ENCODE peak calls at places on chromosome 13, in four cellular contexts. N, V, E and F are unnamed samples.

GRCh38 chr13:97285221-97285955 is 63.3 kb downstream of the MBNL2 start:
- DNase-seq in N (no peak), V (no peak), E (no peak), F (no peak)

GRCh38 chr13:110015253-110015652 is 228.9 kb upstream of the IRS2 start:
- DNase-seq in N (peak; percentile 74), V (no peak), E (peak; percentile 46), F (peak; percentile 50)

GRCh38 chr13:73991884-73992283 is 142.3 kb downstream of the KLF12 start:
- DNase-seq in N (no peak), V (no peak), E (no peak), F (no peak)

GRCh38 chr13:40401911-40402776 is 264.3 kb downstream of the FOXO1 start:
- DNase-seq in N (peak; percentile 99), V (peak; percentile 96), E (peak; percentile 98), F (peak; percentile 98)

GRCh38 chr13:35797946-35798345 is 321.5 kb upstream of the MAB21L1 start:
- DNase-seq in N (no peak), V (no peak), E (no peak), F (no peak)

GRCh38 chr13:46010148-46010547 is 42.4 kb downstream of the ZC3H13 start:
- DNase-seq in N (peak; percentile 8), V (no peak), E (peak; percentile 4), F (no peak)

GRCh38 chr13:27022571-27023311 is 148.9 kb downstream of the USP12 start:
- DNase-seq in N (peak; percentile 52), V (peak; percentile 16), E (peak; percentile 50), F (peak; percentile 46)

GRCh38 chr13:51801631-51802099 is 2.3 kb downstream of the DHRS12 start:
- DNase-seq in N (no peak), V (no peak), E (no peak), F (no peak)

GRCh38 chr13:57604442-57604841 is 27.1 kb upstream of the PCDH17 start:
- DNase-seq in N (no peak), V (no peak), E (no peak), F (no peak)

GRCh38 chr13:77741587-77741972 is 44.1 kb downstream of the SLAIN1 start:
- DNase-seq in N (no peak), V (no peak), E (no peak), F (no peak)

GRCh38 chr13:80224468-80224867 is 116.5 kb downstream of the SPRY2 start:
- DNase-seq in N (peak; percentile 54), V (no peak), E (no peak), F (peak; percentile 75)

GRCh38 chr13:98974053-98974452 is 3.8 kb downstream of the DOCK9 start:
- DNase-seq in N (no peak), V (no peak), E (no peak), F (no peak)

GRCh38 chr13:22793598-22794134 is 387.1 kb upstream of the SGCG start:
- DNase-seq in N (peak; percentile 25), V (no peak), E (peak; percentile 33), F (peak; percentile 28)

GRCh38 chr13:44810067-44810840 is 179.0 kb downstream of the NUFIP1 start:
- DNase-seq in N (no peak), V (no peak), E (peak; percentile 35), F (no peak)

GRCh38 chr13:70817571-70817970 is 709.3 kb upstream of the KLHL1 start:
- DNase-seq in N (peak; percentile 48), V (no peak), E (peak; percentile 14), F (peak; percentile 7)

GRCh38 chr13:45362939-45363338 is 22.0 kb upstream of the TPT1 start:
- DNase-seq in N (no peak), V (no peak), E (no peak), F (peak; percentile 13)

GRCh38 chr13:79519252-79519651 is 38.3 kb downstream of the NDFIP2 start:
- DNase-seq in N (peak; percentile 52), V (peak; percentile 30), E (peak; percentile 24), F (no peak)

GRCh38 chr13:61095885-61096284 is 319.8 kb downstream of the PCDH20 start:
- DNase-seq in N (no peak), V (no peak), E (no peak), F (no peak)

GRCh38 chr13:74064805-74065204 is 69.4 kb downstream of the KLF12 start:
- DNase-seq in N (no peak), V (peak; percentile 20), E (no peak), F (no peak)

GRCh38 chr13:59991395-59991794 is 172.3 kb downstream of the DIAPH3 start:
- DNase-seq in N (no peak), V (no peak), E (no peak), F (no peak)

GRCh38 chr13:44271031-44271433 is 102.6 kb upstream of the SERP2 start:
- DNase-seq in N (peak; percentile 84), V (peak; percentile 22), E (peak; percentile 71), F (peak; percentile 88)

GRCh38 chr13:94987869-94988268 is 275.5 kb upstream of the SOX21 start:
- DNase-seq in N (no peak), V (peak; percentile 30), E (no peak), F (peak; percentile 34)

GRCh38 chr13:107835339-107836018 is 379.9 kb downstream of the LIG4 start:
- DNase-seq in N (peak; percentile 92), V (no peak), E (peak; percentile 85), F (peak; percentile 84)

GRCh38 chr13:49370390-49370789 is 73.5 kb downstream of the CAB39L start:
- DNase-seq in N (no peak), V (no peak), E (no peak), F (no peak)

GRCh38 chr13:69292789-69293425 is 814.7 kb upstream of the ATXN8OS start:
- DNase-seq in N (no peak), V (no peak), E (no peak), F (no peak)

GRCh38 chr13:30376426-30377311 is 45.6 kb upstream of the UBE2L5 start:
- DNase-seq in N (no peak), V (no peak), E (no peak), F (no peak)

GRCh38 chr13:92390217-92390616 is 836.4 kb upstream of the GPC6 start:
- DNase-seq in N (no peak), V (no peak), E (no peak), F (no peak)

GRCh38 chr13:38656699-38657098 is 30.2 kb upstream of the FREM2 start:
- DNase-seq in N (no peak), V (no peak), E (no peak), F (no peak)

GRCh38 chr13:107434347-107434746 is 781.0 kb downstream of the LIG4 start:
- DNase-seq in N (no peak), V (no peak), E (no peak), F (no peak)

GRCh38 chr13:46720189-46720588 is 76.8 kb downstream of the ESD start:
- DNase-seq in N (no peak), V (no peak), E (no peak), F (no peak)

GRCh38 chr13:80742027-80742426 is 401.1 kb upstream of the SPRY2 start:
- DNase-seq in N (peak; percentile 9), V (no peak), E (no peak), F (no peak)

GRCh38 chr13:106104281-106104901 is 431.1 kb downstream of the EFNB2 start:
- DNase-seq in N (peak; percentile 81), V (peak; percentile 89), E (peak; percentile 95), F (peak; percentile 97)

GRCh38 chr13:94481966-94482365 is 2.5 kb upstream of the DCT start:
- DNase-seq in N (peak; percentile 61), V (peak; percentile 49), E (peak; percentile 69), F (peak; percentile 34)

GRCh38 chr13:31043891-31044657 is 111.6 kb downstream of the TEX26 start:
- DNase-seq in N (peak; percentile 80), V (peak; percentile 66), E (peak; percentile 84), F (peak; percentile 79)

GRCh38 chr13:62919491-62919890 is 1503.8 kb upstream of the PCDH20 start:
- DNase-seq in N (no peak), V (no peak), E (no peak), F (no peak)

GRCh38 chr13:113554333-113554700 is 30.2 kb upstream of the TFDP1 start:
- DNase-seq in N (no peak), V (no peak), E (no peak), F (no peak)

GRCh38 chr13:51168623-51169022 is 53.6 kb upstream of the FAM124A start:
- DNase-seq in N (no peak), V (no peak), E (no peak), F (no peak)

GRCh38 chr13:112770504-112770903 is 80.7 kb downstream of the ATP11A start:
- DNase-seq in N (no peak), V (no peak), E (no peak), F (no peak)